ENCODE peak calls at places on chromosomes 1 and 21, in five cellular contexts. G, S, Y, J and K are unnamed samples.
A peak's percentile ranks its signal among the peaks of the same experiment; 100 is the strongest.

GRCh38 chr1:163875214-163875926 is 553.6 kb downstream of the NUF2 start:
- DNase-seq in G (no peak), S (no peak), Y (peak; percentile 94), J (no peak), K (no peak)

GRCh38 chr1:3022976-3023375 is 1.7 kb downstream of the ACTRT2 start:
- DNase-seq in G (no peak), S (peak; percentile 27), Y (no peak), J (no peak), K (no peak)

GRCh38 chr1:161962094-161962887 is 61.4 kb downstream of the OLFML2B start:
- DNase-seq in G (no peak), S (no peak), Y (peak; percentile 75), J (peak; percentile 7), K (no peak)

GRCh38 chr1:155178441-155179106 is 4.9 kb downstream of the TRIM46 start:
- DNase-seq in G (no peak), S (peak; percentile 46), Y (no peak), J (no peak), K (peak; percentile 8)

GRCh38 chr1:214842856-214843255 is 239.7 kb upstream of the KCNK2 start:
- DNase-seq in G (no peak), S (no peak), Y (peak; percentile 48), J (no peak), K (no peak)

GRCh38 chr1:203860396-203860951 is 925 bp upstream of the SNRPE start:
- DNase-seq in G (no peak), S (no peak), Y (peak; percentile 21), J (no peak), K (no peak)

GRCh38 chr1:50611675-50612074 is 188.4 kb upstream of the DMRTA2 start:
- DNase-seq in G (no peak), S (no peak), Y (no peak), J (no peak), K (no peak)

GRCh38 chr1:99963041-99963795 is 6.6 kb upstream of the SLC35A3 start:
- DNase-seq in G (no peak), S (no peak), Y (peak; percentile 48), J (no peak), K (no peak)

GRCh38 chr1:1291023-1291528 is 10.8 kb downstream of the SCNN1D start:
- DNase-seq in G (no peak), S (no peak), Y (no peak), J (no peak), K (no peak)

GRCh38 chr1:171221665-171222591 is 26.4 kb upstream of the FMO1 start:
- DNase-seq in G (no peak), S (no peak), Y (no peak), J (no peak), K (no peak)

GRCh38 chr1:108089482-108089881 is 110.7 kb downstream of the SLC25A24 start:
- DNase-seq in G (no peak), S (no peak), Y (peak; percentile 11), J (no peak), K (no peak)

GRCh38 chr1:79902418-79902817 is 895.9 kb upstream of the ADGRL4 start:
- DNase-seq in G (no peak), S (no peak), Y (no peak), J (no peak), K (no peak)

GRCh38 chr1:79896136-79896535 is 889.6 kb upstream of the ADGRL4 start:
- DNase-seq in G (no peak), S (no peak), Y (no peak), J (no peak), K (no peak)

GRCh38 chr1:79895573-79895972 is 889.0 kb upstream of the ADGRL4 start:
- DNase-seq in G (no peak), S (no peak), Y (no peak), J (no peak), K (no peak)

GRCh38 chr1:79899914-79900313 is 893.4 kb upstream of the ADGRL4 start:
- DNase-seq in G (no peak), S (no peak), Y (peak; percentile 99), J (no peak), K (no peak)
- TF ChIP-seq CTCF in G (no peak), S (no peak), Y (peak; percentile 12), J (no peak), K (no peak)

GRCh38 chr1:42691157-42691498 is 8.9 kb downstream of the YBX1 start:
- DNase-seq in G (no peak), S (no peak), Y (no peak), J (no peak), K (no peak)
- TF ChIP-seq CTCF in G (no peak), S (no peak), Y (no peak), J (no peak), K (no peak)

GRCh38 chr21:25283720-25284119 is 323.6 kb downstream of the MRPL39 start:
- DNase-seq in G (no peak), S (no peak), Y (peak; percentile 17), J (no peak), K (no peak)
- TF ChIP-seq CTCF in G (peak; percentile 63), S (no peak), Y (peak; percentile 39), J (no peak), K (no peak)

GRCh38 chr1:180889325-180889724 is 23.4 kb upstream of the KIAA1614 start:
- DNase-seq in G (no peak), S (no peak), Y (no peak), J (no peak), K (no peak)
- TF ChIP-seq CTCF in G (no peak), S (no peak), Y (no peak), J (no peak), K (no peak)

GRCh38 chr1:30348147-30348546 is 375.2 kb downstream of the MATN1 start:
- DNase-seq in G (no peak), S (no peak), Y (no peak), J (no peak), K (no peak)

GRCh38 chr1:30354410-30354809 is 369.0 kb downstream of the MATN1 start:
- DNase-seq in G (no peak), S (no peak), Y (no peak), J (no peak), K (no peak)

GRCh38 chr1:30356839-30357238 is 366.5 kb downstream of the MATN1 start:
- DNase-seq in G (no peak), S (no peak), Y (no peak), J (no peak), K (no peak)

GRCh38 chr1:30358510-30358909 is 364.9 kb downstream of the MATN1 start:
- DNase-seq in G (no peak), S (no peak), Y (no peak), J (no peak), K (no peak)

GRCh38 chr1:30353637-30354036 is 369.7 kb downstream of the MATN1 start:
- DNase-seq in G (no peak), S (no peak), Y (no peak), J (no peak), K (no peak)
- TF ChIP-seq CTCF in G (peak; percentile 55), S (no peak), Y (peak; percentile 54), J (peak; percentile 44), K (no peak)

GRCh38 chr1:173430707-173431662 is 46.1 kb upstream of the PRDX6 start:
- DNase-seq in G (peak; percentile 95), S (peak; percentile 86), Y (peak; percentile 76), J (peak; percentile 84), K (no peak)
- TF ChIP-seq CTCF in G (peak; percentile 96), S (peak; percentile 83), Y (peak; percentile 86), J (peak; percentile 95), K (peak; percentile 99)

GRCh38 chr1:207268337-207268736 is 53.1 kb upstream of the CD55 start:
- DNase-seq in G (no peak), S (no peak), Y (no peak), J (no peak), K (no peak)

GRCh38 chr1:207264663-207265270 is 56.7 kb upstream of the CD55 start:
- DNase-seq in G (no peak), S (no peak), Y (no peak), J (no peak), K (no peak)

GRCh38 chr1:207268753-207269511 is 52.5 kb upstream of the CD55 start:
- DNase-seq in G (no peak), S (no peak), Y (no peak), J (no peak), K (no peak)
- TF ChIP-seq CTCF in G (no peak), S (no peak), Y (no peak), J (no peak), K (no peak)